ENCODE peak calls at places on chromosomes 6 and 20, in seven cellular contexts. One of them, this sample, is unnamed.

GRCh38 chr6:53302678-53303360 is 45.9 kb downstream of the ELOVL5 start:
- DNase-seq in AG04450: no peak
- DNase-seq in globus pallidus: no peak
- DNase-seq in BJ: no peak
- DNase-seq in glomerular endothelial cell: peak
- DNase-seq in NCI-H1436 treated with DMSO at 0.1 percent for 48 hours: no peak
- DNase-seq in NCI-H446 treated with DMSO at 0.1 percent for 48 hours: no peak
- DNase-seq in this sample: peak

GRCh38 chr20:51434556-51435256 is 107.8 kb downstream of the NFATC2 start:
- DNase-seq in AG04450: peak
- DNase-seq in globus pallidus: no peak
- DNase-seq in BJ: peak
- DNase-seq in glomerular endothelial cell: no peak
- DNase-seq in NCI-H1436 treated with DMSO at 0.1 percent for 48 hours: no peak
- DNase-seq in NCI-H446 treated with DMSO at 0.1 percent for 48 hours: no peak
- DNase-seq in this sample: peak

GRCh38 chr20:2713285-2713684 is 20.7 kb downstream of the EBF4 start:
- DNase-seq in AG04450: no peak
- DNase-seq in globus pallidus: no peak
- DNase-seq in BJ: no peak
- DNase-seq in glomerular endothelial cell: no peak
- DNase-seq in NCI-H1436 treated with DMSO at 0.1 percent for 48 hours: no peak
- DNase-seq in NCI-H446 treated with DMSO at 0.1 percent for 48 hours: no peak
- DNase-seq in this sample: peak

GRCh38 chr20:57999465-58000111 is 228.9 kb downstream of the ANKRD60 start:
- DNase-seq in AG04450: no peak
- DNase-seq in globus pallidus: no peak
- DNase-seq in BJ: no peak
- DNase-seq in glomerular endothelial cell: no peak
- DNase-seq in NCI-H1436 treated with DMSO at 0.1 percent for 48 hours: no peak
- DNase-seq in NCI-H446 treated with DMSO at 0.1 percent for 48 hours: no peak
- DNase-seq in this sample: no peak

GRCh38 chr6:98212468-98212867 is 621.9 kb upstream of the POU3F2 start:
- DNase-seq in AG04450: no peak
- DNase-seq in globus pallidus: no peak
- DNase-seq in BJ: no peak
- DNase-seq in glomerular endothelial cell: no peak
- DNase-seq in NCI-H1436 treated with DMSO at 0.1 percent for 48 hours: no peak
- DNase-seq in NCI-H446 treated with DMSO at 0.1 percent for 48 hours: no peak
- DNase-seq in this sample: no peak

GRCh38 chr20:58407201-58407873 is 18.3 kb downstream of the VAPB start:
- DNase-seq in AG04450: no peak
- DNase-seq in globus pallidus: no peak
- DNase-seq in BJ: no peak
- DNase-seq in glomerular endothelial cell: no peak
- DNase-seq in NCI-H1436 treated with DMSO at 0.1 percent for 48 hours: no peak
- DNase-seq in NCI-H446 treated with DMSO at 0.1 percent for 48 hours: no peak
- DNase-seq in this sample: peak

GRCh38 chr6:18148304-18149025 is 6.4 kb downstream of the TPMT start:
- DNase-seq in AG04450: peak
- DNase-seq in globus pallidus: no peak
- DNase-seq in BJ: peak
- DNase-seq in glomerular endothelial cell: no peak
- DNase-seq in NCI-H1436 treated with DMSO at 0.1 percent for 48 hours: no peak
- DNase-seq in NCI-H446 treated with DMSO at 0.1 percent for 48 hours: no peak
- DNase-seq in this sample: peak

GRCh38 chr6:73800997-73801396 is 105.0 kb downstream of the CD109 start:
- DNase-seq in AG04450: no peak
- DNase-seq in globus pallidus: no peak
- DNase-seq in BJ: no peak
- DNase-seq in glomerular endothelial cell: no peak
- DNase-seq in NCI-H1436 treated with DMSO at 0.1 percent for 48 hours: no peak
- DNase-seq in NCI-H446 treated with DMSO at 0.1 percent for 48 hours: no peak
- DNase-seq in this sample: no peak

GRCh38 chr6:5866547-5867051 is 140.1 kb downstream of the NRN1 start:
- DNase-seq in AG04450: no peak
- DNase-seq in globus pallidus: no peak
- DNase-seq in BJ: peak
- DNase-seq in glomerular endothelial cell: no peak
- DNase-seq in NCI-H1436 treated with DMSO at 0.1 percent for 48 hours: no peak
- DNase-seq in NCI-H446 treated with DMSO at 0.1 percent for 48 hours: peak
- DNase-seq in this sample: peak

GRCh38 chr6:161273356-161273751 is 507 bp downstream of the AGPAT4 start:
- DNase-seq in AG04450: no peak
- DNase-seq in globus pallidus: peak
- DNase-seq in BJ: no peak
- DNase-seq in glomerular endothelial cell: peak
- DNase-seq in NCI-H1436 treated with DMSO at 0.1 percent for 48 hours: no peak
- DNase-seq in NCI-H446 treated with DMSO at 0.1 percent for 48 hours: no peak
- DNase-seq in this sample: no peak

GRCh38 chr6:134436950-134437349 is 119.0 kb upstream of the SGK1 start:
- DNase-seq in AG04450: no peak
- DNase-seq in globus pallidus: no peak
- DNase-seq in BJ: no peak
- DNase-seq in glomerular endothelial cell: no peak
- DNase-seq in NCI-H1436 treated with DMSO at 0.1 percent for 48 hours: no peak
- DNase-seq in NCI-H446 treated with DMSO at 0.1 percent for 48 hours: no peak
- DNase-seq in this sample: no peak

GRCh38 chr20:21136015-21136732 is 10.3 kb downstream of the KIZ start:
- DNase-seq in AG04450: no peak
- DNase-seq in globus pallidus: no peak
- DNase-seq in BJ: no peak
- DNase-seq in glomerular endothelial cell: no peak
- DNase-seq in NCI-H1436 treated with DMSO at 0.1 percent for 48 hours: no peak
- DNase-seq in NCI-H446 treated with DMSO at 0.1 percent for 48 hours: no peak
- DNase-seq in this sample: no peak

GRCh38 chr6:147715035-147715434 is 206.5 kb downstream of the SAMD5 start:
- DNase-seq in AG04450: no peak
- DNase-seq in globus pallidus: peak
- DNase-seq in BJ: no peak
- DNase-seq in glomerular endothelial cell: no peak
- DNase-seq in NCI-H1436 treated with DMSO at 0.1 percent for 48 hours: no peak
- DNase-seq in NCI-H446 treated with DMSO at 0.1 percent for 48 hours: no peak
- DNase-seq in this sample: no peak

GRCh38 chr20:16647875-16648597 is 74.8 kb upstream of the KIF16B start:
- DNase-seq in AG04450: no peak
- DNase-seq in globus pallidus: no peak
- DNase-seq in BJ: no peak
- DNase-seq in glomerular endothelial cell: no peak
- DNase-seq in NCI-H1436 treated with DMSO at 0.1 percent for 48 hours: no peak
- DNase-seq in NCI-H446 treated with DMSO at 0.1 percent for 48 hours: no peak
- DNase-seq in this sample: no peak

GRCh38 chr6:170083236-170084051 is 207.4 kb downstream of the DLL1 start:
- DNase-seq in AG04450: no peak
- DNase-seq in globus pallidus: no peak
- DNase-seq in BJ: no peak
- DNase-seq in glomerular endothelial cell: no peak
- DNase-seq in NCI-H1436 treated with DMSO at 0.1 percent for 48 hours: no peak
- DNase-seq in NCI-H446 treated with DMSO at 0.1 percent for 48 hours: no peak
- DNase-seq in this sample: no peak

GRCh38 chr6:57017069-57017468 is 29.4 kb upstream of the KIAA1586 start:
- DNase-seq in AG04450: no peak
- DNase-seq in globus pallidus: no peak
- DNase-seq in BJ: no peak
- DNase-seq in glomerular endothelial cell: no peak
- DNase-seq in NCI-H1436 treated with DMSO at 0.1 percent for 48 hours: no peak
- DNase-seq in NCI-H446 treated with DMSO at 0.1 percent for 48 hours: no peak
- DNase-seq in this sample: no peak

GRCh38 chr6:27078734-27079357 is 168.7 kb upstream of the PRSS16 start:
- DNase-seq in AG04450: peak
- DNase-seq in globus pallidus: peak
- DNase-seq in BJ: peak
- DNase-seq in glomerular endothelial cell: no peak
- DNase-seq in NCI-H1436 treated with DMSO at 0.1 percent for 48 hours: no peak
- DNase-seq in NCI-H446 treated with DMSO at 0.1 percent for 48 hours: peak
- DNase-seq in this sample: peak

GRCh38 chr6:108650781-108651180 is 90.1 kb downstream of the FOXO3 start:
- DNase-seq in AG04450: no peak
- DNase-seq in globus pallidus: no peak
- DNase-seq in BJ: no peak
- DNase-seq in glomerular endothelial cell: no peak
- DNase-seq in NCI-H1436 treated with DMSO at 0.1 percent for 48 hours: no peak
- DNase-seq in NCI-H446 treated with DMSO at 0.1 percent for 48 hours: no peak
- DNase-seq in this sample: peak

GRCh38 chr6:131765081-131765852 is 42.6 kb upstream of the ENPP1 start:
- DNase-seq in AG04450: no peak
- DNase-seq in globus pallidus: no peak
- DNase-seq in BJ: peak
- DNase-seq in glomerular endothelial cell: no peak
- DNase-seq in NCI-H1436 treated with DMSO at 0.1 percent for 48 hours: no peak
- DNase-seq in NCI-H446 treated with DMSO at 0.1 percent for 48 hours: peak
- DNase-seq in this sample: no peak

GRCh38 chr6:121093928-121094327 is 240.4 kb downstream of the TBC1D32 start:
- DNase-seq in AG04450: peak
- DNase-seq in globus pallidus: no peak
- DNase-seq in BJ: peak
- DNase-seq in glomerular endothelial cell: no peak
- DNase-seq in NCI-H1436 treated with DMSO at 0.1 percent for 48 hours: no peak
- DNase-seq in NCI-H446 treated with DMSO at 0.1 percent for 48 hours: no peak
- DNase-seq in this sample: peak

GRCh38 chr6:120384671-120385070 is 949.6 kb downstream of the TBC1D32 start:
- DNase-seq in AG04450: no peak
- DNase-seq in globus pallidus: no peak
- DNase-seq in BJ: no peak
- DNase-seq in glomerular endothelial cell: no peak
- DNase-seq in NCI-H1436 treated with DMSO at 0.1 percent for 48 hours: no peak
- DNase-seq in NCI-H446 treated with DMSO at 0.1 percent for 48 hours: no peak
- DNase-seq in this sample: peak

GRCh38 chr20:20373046-20373706 is 5.3 kb downstream of the INSM1 start:
- DNase-seq in AG04450: no peak
- DNase-seq in globus pallidus: no peak
- DNase-seq in BJ: peak
- DNase-seq in glomerular endothelial cell: no peak
- DNase-seq in NCI-H1436 treated with DMSO at 0.1 percent for 48 hours: no peak
- DNase-seq in NCI-H446 treated with DMSO at 0.1 percent for 48 hours: peak
- DNase-seq in this sample: peak

GRCh38 chr6:159608961-159609673 is 83.9 kb downstream of the SOD2 start:
- DNase-seq in AG04450: no peak
- DNase-seq in globus pallidus: no peak
- DNase-seq in BJ: no peak
- DNase-seq in glomerular endothelial cell: no peak
- DNase-seq in NCI-H1436 treated with DMSO at 0.1 percent for 48 hours: no peak
- DNase-seq in NCI-H446 treated with DMSO at 0.1 percent for 48 hours: no peak
- DNase-seq in this sample: peak

GRCh38 chr6:17394192-17394611 is 807 bp downstream of the CAP2 start:
- DNase-seq in AG04450: no peak
- DNase-seq in globus pallidus: no peak
- DNase-seq in BJ: peak
- DNase-seq in glomerular endothelial cell: no peak
- DNase-seq in NCI-H1436 treated with DMSO at 0.1 percent for 48 hours: no peak
- DNase-seq in NCI-H446 treated with DMSO at 0.1 percent for 48 hours: peak
- DNase-seq in this sample: peak

GRCh38 chr6:124947821-124948451 is 14.3 kb upstream of the RNF217 start:
- DNase-seq in AG04450: no peak
- DNase-seq in globus pallidus: no peak
- DNase-seq in BJ: no peak
- DNase-seq in glomerular endothelial cell: no peak
- DNase-seq in NCI-H1436 treated with DMSO at 0.1 percent for 48 hours: no peak
- DNase-seq in NCI-H446 treated with DMSO at 0.1 percent for 48 hours: no peak
- DNase-seq in this sample: no peak

GRCh38 chr20:41462372-41463161 is 95.9 kb upstream of the EMILIN3 start:
- DNase-seq in AG04450: no peak
- DNase-seq in globus pallidus: no peak
- DNase-seq in BJ: no peak
- DNase-seq in glomerular endothelial cell: no peak
- DNase-seq in NCI-H1436 treated with DMSO at 0.1 percent for 48 hours: no peak
- DNase-seq in NCI-H446 treated with DMSO at 0.1 percent for 48 hours: no peak
- DNase-seq in this sample: no peak

GRCh38 chr6:112539355-112539754 is 192.2 kb downstream of the RFPL4B start:
- DNase-seq in AG04450: no peak
- DNase-seq in globus pallidus: no peak
- DNase-seq in BJ: peak
- DNase-seq in glomerular endothelial cell: no peak
- DNase-seq in NCI-H1436 treated with DMSO at 0.1 percent for 48 hours: no peak
- DNase-seq in NCI-H446 treated with DMSO at 0.1 percent for 48 hours: no peak
- DNase-seq in this sample: no peak

GRCh38 chr6:106141441-106142237 is 55.5 kb downstream of the PRDM1 start:
- DNase-seq in AG04450: no peak
- DNase-seq in globus pallidus: no peak
- DNase-seq in BJ: no peak
- DNase-seq in glomerular endothelial cell: no peak
- DNase-seq in NCI-H1436 treated with DMSO at 0.1 percent for 48 hours: no peak
- DNase-seq in NCI-H446 treated with DMSO at 0.1 percent for 48 hours: no peak
- DNase-seq in this sample: no peak

GRCh38 chr6:108665495-108666196 is 104.9 kb downstream of the FOXO3 start:
- DNase-seq in AG04450: no peak
- DNase-seq in globus pallidus: no peak
- DNase-seq in BJ: no peak
- DNase-seq in glomerular endothelial cell: no peak
- DNase-seq in NCI-H1436 treated with DMSO at 0.1 percent for 48 hours: no peak
- DNase-seq in NCI-H446 treated with DMSO at 0.1 percent for 48 hours: no peak
- DNase-seq in this sample: no peak

GRCh38 chr6:52475307-52475706 is 55.2 kb downstream of the EFHC1 start:
- DNase-seq in AG04450: no peak
- DNase-seq in globus pallidus: no peak
- DNase-seq in BJ: no peak
- DNase-seq in glomerular endothelial cell: no peak
- DNase-seq in NCI-H1436 treated with DMSO at 0.1 percent for 48 hours: no peak
- DNase-seq in NCI-H446 treated with DMSO at 0.1 percent for 48 hours: no peak
- DNase-seq in this sample: no peak

GRCh38 chr6:97066056-97066455 is 141.5 kb downstream of the KLHL32 start:
- DNase-seq in AG04450: no peak
- DNase-seq in globus pallidus: no peak
- DNase-seq in BJ: no peak
- DNase-seq in glomerular endothelial cell: no peak
- DNase-seq in NCI-H1436 treated with DMSO at 0.1 percent for 48 hours: no peak
- DNase-seq in NCI-H446 treated with DMSO at 0.1 percent for 48 hours: no peak
- DNase-seq in this sample: no peak

GRCh38 chr6:34021839-34022190 is 124.1 kb downstream of the GRM4 start:
- DNase-seq in AG04450: no peak
- DNase-seq in globus pallidus: no peak
- DNase-seq in BJ: no peak
- DNase-seq in glomerular endothelial cell: no peak
- DNase-seq in NCI-H1436 treated with DMSO at 0.1 percent for 48 hours: no peak
- DNase-seq in NCI-H446 treated with DMSO at 0.1 percent for 48 hours: no peak
- DNase-seq in this sample: no peak

GRCh38 chr6:5851261-5851757 is 155.4 kb downstream of the NRN1 start:
- DNase-seq in AG04450: no peak
- DNase-seq in globus pallidus: peak
- DNase-seq in BJ: no peak
- DNase-seq in glomerular endothelial cell: no peak
- DNase-seq in NCI-H1436 treated with DMSO at 0.1 percent for 48 hours: no peak
- DNase-seq in NCI-H446 treated with DMSO at 0.1 percent for 48 hours: no peak
- DNase-seq in this sample: no peak

GRCh38 chr6:42010185-42010872 is 40.0 kb upstream of the TAF8 start:
- DNase-seq in AG04450: no peak
- DNase-seq in globus pallidus: no peak
- DNase-seq in BJ: no peak
- DNase-seq in glomerular endothelial cell: no peak
- DNase-seq in NCI-H1436 treated with DMSO at 0.1 percent for 48 hours: peak
- DNase-seq in NCI-H446 treated with DMSO at 0.1 percent for 48 hours: no peak
- DNase-seq in this sample: no peak

This sample was measured in MCF 10A.